ENCODE peak calls at places on chromosomes 4 and X, in four cellular contexts. B, Q, U and E are unnamed samples. For H3K9me3, the result is how much of the 10 kb centered on the place peaks cover.

GRCh38 chr4:150224896-150225591 is 146.8 kb downstream of the DCLK2 start:
- ATAC-seq in U (peak), Q (no peak), B (no peak), E (no peak)

GRCh38 chrX:40172980-40173661 is 75.4 kb upstream of the BCOR start:
- ATAC-seq in Q (no peak), U (no peak), B (peak), E (no peak)

GRCh38 chr4:82284475-82284857 is 89.3 kb downstream of the HNRNPD start:
- ATAC-seq in U (no peak), Q (no peak), B (no peak), E (no peak)

GRCh38 chr4:86927843-86928395 is 6.9 kb upstream of the AFF1 start:
- ATAC-seq in U (peak), B (peak), Q (peak), E (peak)

GRCh38 chr4:101993841-101994221 is 203.3 kb downstream of the BANK1 start:
- ATAC-seq in U (no peak), B (no peak), Q (no peak), E (no peak)

GRCh38 chr4:145055533-145056257 is 42.3 kb downstream of the ANAPC10 start:
- ATAC-seq in Q (no peak), B (no peak), U (no peak), E (no peak)

GRCh38 chr4:4704267-4704666 is 155.2 kb upstream of the MSX1 start:
- ATAC-seq in B (no peak), Q (no peak), U (no peak), E (no peak)

GRCh38 chrX:133495464-133496391 is 80.4 kb upstream of the GPC4 start:
- ATAC-seq in U (no peak), Q (no peak), B (no peak), E (peak)

DNA sequence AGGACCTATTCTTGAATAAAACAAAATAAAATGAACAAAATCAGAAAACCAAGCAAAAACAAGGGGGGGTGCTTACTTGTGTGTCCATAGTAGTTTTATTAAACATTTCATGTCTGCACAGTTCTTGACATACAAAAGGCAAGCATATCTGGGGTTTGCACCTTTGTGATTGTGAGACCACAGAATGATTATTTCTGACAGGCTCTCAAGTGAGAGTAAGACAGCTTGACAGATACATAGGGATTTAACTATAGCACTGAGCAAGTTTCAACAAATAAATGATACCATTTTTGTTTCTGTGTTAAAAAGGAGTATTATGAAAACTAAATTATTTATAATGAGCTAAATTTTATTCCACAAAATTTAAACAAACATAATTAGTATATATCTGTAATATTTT is 712.0 kb upstream of the PCDH10 start:
- ATAC-seq in Q (no peak), B (no peak), U (no peak), E (no peak)
- TF ChIP-seq EP300 in Q (no peak), B (no peak), U (no peak), E (no peak)

GRCh38 chrX:154365997-154366665 is 8.3 kb downstream of the FLNA start:
- ATAC-seq in U (no peak), B (no peak), Q (no peak), E (no peak)

GRCh38 chrX:154369453-154370299 is 4.8 kb downstream of the FLNA start:
- ATAC-seq in B (peak), Q (peak), U (peak), E (peak)

GRCh38 chrX:154368630-154369452 is 5.6 kb downstream of the FLNA start:
- ATAC-seq in U (peak), B (peak), Q (peak), E (peak)

GRCh38 chrX:154366666-154367055 is 7.8 kb downstream of the FLNA start:
- ATAC-seq in Q (no peak), U (no peak), B (no peak), E (no peak)

DNA sequence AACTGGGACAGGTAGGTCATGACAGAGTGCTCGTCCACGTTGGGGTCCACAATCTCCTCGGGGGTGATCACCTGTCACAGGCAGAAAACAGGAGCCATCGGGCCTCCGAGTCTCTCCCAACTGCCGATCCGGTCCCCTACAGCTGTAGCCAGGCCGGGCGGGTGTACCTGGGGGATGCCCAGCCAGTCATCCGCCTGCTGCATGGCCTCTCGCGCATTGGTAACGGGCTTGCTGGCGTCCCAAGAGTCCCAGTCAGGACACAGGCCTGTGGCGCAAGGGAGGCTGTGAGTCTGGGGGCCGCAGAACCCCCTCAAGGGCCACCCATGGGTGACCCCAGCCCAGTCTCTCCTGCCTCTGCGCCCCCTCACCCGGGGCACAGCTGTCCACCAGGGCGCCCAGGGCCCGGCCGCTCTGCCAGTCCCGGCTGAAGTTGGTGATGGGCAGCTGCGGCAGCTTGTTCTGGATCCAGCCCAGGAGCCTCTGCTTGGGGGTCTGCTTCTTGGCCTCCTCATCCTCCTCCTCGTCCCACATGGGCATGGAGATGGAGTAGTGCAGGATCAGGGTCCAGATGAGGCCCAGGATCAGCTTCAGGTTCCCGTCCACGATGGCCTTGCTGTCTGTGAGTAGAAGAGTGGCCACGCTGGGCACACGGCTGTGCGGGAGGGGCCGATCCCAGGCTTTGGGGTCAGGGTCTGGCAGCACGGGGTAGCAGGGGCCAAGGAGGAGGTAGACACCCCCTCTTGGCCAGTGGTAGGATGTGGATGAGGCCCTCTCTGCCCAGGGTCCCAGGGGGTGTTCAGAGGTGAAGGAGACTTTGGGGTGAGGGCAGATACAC is 6.7 kb downstream of the FLNA start:
- ATAC-seq in Q (no peak), U (no peak), B (no peak), E (no peak)
- H3K9me3 ChIP-seq in Q (under half), U (under half), B (under half), E (under half)

GRCh38 chr4:163492951-163493504 is 1.5 kb upstream of the TMA16 start:
- ATAC-seq in B (no peak), Q (no peak), U (no peak), E (no peak)

GRCh38 chr4:163494360-163495241 is at the start of gene TMA16:
- ATAC-seq in B (peak), U (peak), Q (peak), E (peak)

GRCh38 chr4:163493643-163494359 is 689 bp upstream of the TMA16 start:
- ATAC-seq in Q (peak), B (no peak), U (no peak), E (no peak)

GRCh38 chr4:163489929-163490328 is 4.6 kb upstream of the TMA16 start:
- ATAC-seq in U (no peak), B (no peak), Q (no peak), E (no peak)

DNA sequence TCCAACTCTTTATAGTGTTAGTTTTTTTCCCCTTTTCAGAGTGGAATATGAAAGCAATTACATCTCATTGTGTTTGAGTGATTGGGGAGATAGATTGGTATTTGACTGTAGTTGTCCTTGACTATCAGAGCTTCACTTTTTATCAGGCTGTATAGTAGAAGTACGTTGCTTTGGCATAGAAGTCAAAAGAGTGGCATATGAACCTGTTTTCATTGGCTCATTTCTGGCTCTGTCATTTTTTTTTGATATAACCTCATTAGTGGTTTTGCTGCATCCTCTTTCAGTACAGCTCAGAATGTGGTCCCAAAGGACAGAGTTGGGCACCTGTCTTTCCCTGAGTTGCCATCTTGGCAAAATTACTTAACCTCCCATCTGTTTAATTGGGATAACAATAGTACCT is 1.4 kb downstream of the TMA16 start:
- ATAC-seq in U (peak), Q (no peak), B (no peak), E (no peak)
- TF ChIP-seq EP300 in U (no peak), Q (no peak), B (no peak), E (no peak)

DNA sequence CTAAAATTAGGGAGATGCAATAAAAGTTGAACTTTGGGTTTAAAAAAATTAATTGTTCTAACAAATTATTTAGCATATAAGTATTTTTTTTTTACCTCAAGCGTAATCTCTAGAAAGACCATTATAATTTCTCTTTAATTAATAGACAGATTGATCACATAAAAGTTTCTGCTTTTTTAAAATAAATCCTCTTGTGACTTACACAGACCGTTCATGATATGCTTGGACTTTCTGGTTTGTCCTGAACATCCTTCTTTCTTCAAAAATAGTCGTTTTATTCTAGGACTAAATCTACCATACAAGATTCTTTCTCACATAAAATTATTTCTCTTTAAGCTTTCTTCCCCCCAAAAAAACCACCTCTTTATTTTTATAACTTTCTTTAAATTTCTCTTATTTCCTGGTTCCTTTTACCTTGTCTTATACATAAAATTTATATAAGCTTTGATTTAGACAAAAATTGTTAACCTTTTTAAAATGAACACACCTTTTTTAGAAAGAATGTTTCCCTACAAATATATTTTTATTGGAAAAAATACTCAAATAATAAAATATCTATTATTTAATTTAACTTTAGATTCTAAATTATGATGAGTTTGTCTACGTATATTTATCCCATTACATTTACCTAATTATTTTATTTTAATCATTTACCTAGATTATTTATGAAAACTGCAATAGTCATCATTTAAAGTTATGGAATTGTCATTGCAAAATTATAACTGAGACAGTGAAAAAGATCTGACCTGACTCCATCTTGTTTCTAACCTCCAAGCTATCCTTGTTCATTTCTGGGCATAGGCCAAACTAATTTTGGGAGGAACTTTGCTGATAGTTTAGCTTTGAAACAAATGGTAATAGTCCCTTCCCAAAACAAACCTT is 37.6 kb downstream of the PGRMC2 start:
- ATAC-seq in B (no peak), Q (no peak), U (no peak), E (no peak)
- H3K9me3 ChIP-seq in B (under half), Q (under half), U (under half), E (under half)

DNA sequence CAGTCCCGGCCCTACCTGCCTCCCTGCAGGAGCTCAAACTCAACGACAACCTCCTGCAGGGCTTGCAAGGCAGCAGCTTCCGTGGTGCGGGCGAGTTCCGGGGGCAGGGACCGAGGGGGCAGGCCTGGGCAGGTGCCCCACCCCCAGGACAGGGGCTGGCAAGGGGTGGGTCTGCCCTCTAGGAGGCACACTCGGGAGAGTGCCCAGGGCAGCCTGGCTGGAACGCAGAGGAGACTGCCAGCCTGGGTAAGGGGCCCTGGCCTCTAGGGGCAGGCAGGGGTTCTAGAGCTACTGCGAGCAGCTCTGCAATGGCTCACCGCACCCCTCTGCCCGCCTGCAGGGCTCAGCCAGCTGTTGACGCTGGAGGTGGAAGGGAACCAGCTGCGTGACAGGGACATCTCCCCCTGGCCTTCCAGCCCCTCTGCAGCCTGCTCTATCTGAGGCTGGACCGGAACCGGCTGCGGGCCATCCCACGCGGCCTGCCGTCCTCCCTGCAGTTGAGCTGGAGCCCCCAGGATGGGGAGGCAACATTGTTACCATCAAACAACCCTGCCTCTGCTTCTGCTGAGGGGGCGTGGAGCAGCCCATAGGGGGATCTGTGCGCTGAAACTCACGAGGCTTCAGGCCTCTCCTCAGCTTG is 12.1 kb upstream of the HAUS7 start:
- ATAC-seq in Q (no peak), B (peak), U (no peak), E (no peak)
- TF ChIP-seq EP300 in Q (no peak), B (no peak), U (no peak), E (no peak)

DNA sequence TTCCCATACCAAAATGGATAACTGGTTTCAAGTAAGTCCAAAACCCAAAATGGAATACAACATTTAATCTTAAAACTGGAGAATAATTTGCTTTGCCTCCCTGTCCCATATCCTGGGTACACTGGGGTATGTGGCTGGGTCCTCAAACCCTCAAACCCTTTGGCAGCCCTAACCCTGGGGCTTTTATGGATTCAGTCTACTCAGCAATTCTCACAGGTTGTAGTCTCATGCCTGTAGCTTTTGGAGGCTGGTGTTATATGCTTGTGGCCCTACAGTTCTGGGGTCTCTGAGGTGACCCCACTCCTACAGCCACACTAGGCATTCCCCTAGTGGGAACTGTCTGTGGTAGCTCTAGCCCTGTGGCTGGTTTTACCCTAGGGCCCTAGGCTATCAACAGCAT is 110.5 kb upstream of the NRK start:
- ATAC-seq in B (no peak), U (no peak), Q (peak), E (no peak)
- H3K9me3 ChIP-seq in B (under half), U (under half), Q (under half), E (under half)

GRCh38 chr4:125440814-125441213 is 126.1 kb downstream of the FAT4 start:
- ATAC-seq in U (no peak), B (no peak), Q (no peak), E (no peak)

GRCh38 chr4:125444166-125444565 is 129.4 kb downstream of the FAT4 start:
- ATAC-seq in B (no peak), Q (no peak), U (no peak), E (no peak)

GRCh38 chr4:125445525-125445924 is 130.8 kb downstream of the FAT4 start:
- ATAC-seq in U (no peak), B (no peak), Q (no peak), E (no peak)
- TF ChIP-seq EP300 in U (no peak), B (no peak), Q (no peak), E (no peak)

DNA sequence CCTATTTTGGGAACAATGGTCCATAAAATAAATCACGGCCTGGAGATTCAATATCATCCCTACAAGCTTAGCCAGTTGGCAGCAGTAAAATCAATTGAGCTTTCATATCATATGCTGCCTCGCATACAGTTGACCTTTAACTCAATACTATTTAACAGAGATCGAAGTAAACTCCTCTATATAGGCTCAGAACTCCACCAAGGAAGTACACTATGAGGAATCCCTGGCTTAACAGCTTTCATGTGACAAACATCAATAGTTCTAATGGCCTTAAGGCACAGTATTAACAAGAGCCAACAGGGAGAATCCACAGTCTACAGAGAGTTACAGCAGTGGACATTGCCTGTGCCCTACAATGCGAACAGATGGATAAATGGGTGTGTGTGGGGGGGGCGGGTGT is 98.1 kb upstream of the FAM9B start:
- ATAC-seq in B (no peak), U (no peak), Q (no peak), E (no peak)
- H3K9me3 ChIP-seq in B (under half), U (under half), Q (under half), E (under half)

DNA sequence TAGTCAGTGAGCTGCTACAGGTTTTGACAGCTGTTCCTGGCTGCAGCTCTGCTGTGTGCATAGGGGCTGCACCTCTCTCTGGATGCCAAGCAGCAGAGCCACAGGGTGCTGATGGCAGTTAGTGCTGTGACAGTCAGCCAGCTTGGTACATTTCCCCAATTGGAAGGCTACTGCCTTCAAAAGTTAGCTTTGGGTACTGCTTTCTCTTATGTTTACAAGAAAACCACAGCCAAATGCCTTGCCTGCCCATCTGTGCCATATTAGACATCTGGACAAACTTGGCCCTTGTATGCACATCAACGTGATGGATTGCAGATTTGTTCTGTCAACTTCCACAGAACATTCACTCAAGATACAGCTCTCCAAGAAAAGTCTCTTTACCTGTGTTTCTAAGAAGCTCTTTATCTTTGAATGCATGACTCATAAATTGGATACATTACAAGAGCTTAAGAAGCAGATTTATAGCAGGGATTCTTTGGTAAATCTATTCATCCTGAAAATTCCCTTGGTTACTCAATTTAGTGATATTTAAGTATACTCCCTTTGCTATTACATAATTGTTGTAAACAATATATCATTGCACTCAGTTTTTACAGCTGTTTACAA is 623.7 kb downstream of the EPHA5 start:
- ATAC-seq in B (no peak), Q (no peak), U (no peak), E (no peak)
- TF ChIP-seq EP300 in B (no peak), Q (no peak), U (no peak), E (no peak)